ENCODE peak calls at places on chromosomes 7 and 10, in seven cellular contexts. M, L, O, S, J, T and B are unnamed samples.

GRCh38 chr10:33254556-33255160 is 79.8 kb downstream of the NRP1 start:
- DNase-seq in M (no peak), L (no peak), O (no peak), S (no peak), J (no peak), T (no peak), B (no peak)

GRCh38 chr7:97064972-97065587 is 40.4 kb upstream of the DLX5 start:
- DNase-seq in M (no peak), L (no peak), O (peak; percentile 64), S (peak; percentile 75), J (peak; percentile 62), T (peak; percentile 53), B (peak; percentile 67)

GRCh38 chr10:33291053-33291592 is 43.3 kb downstream of the NRP1 start:
- DNase-seq in M (no peak), L (no peak), O (peak; percentile 82), S (no peak), J (peak; percentile 73), T (no peak), B (no peak)

GRCh38 chr7:84490661-84491060 is 296.1 kb upstream of the SEMA3A start:
- DNase-seq in M (no peak), L (no peak), O (no peak), S (peak; percentile 11), J (peak; percentile 23), T (no peak), B (no peak)

GRCh38 chr7:155282671-155283070 is 15.0 kb upstream of the INSIG1 start:
- DNase-seq in M (no peak), L (no peak), O (no peak), S (no peak), J (no peak), T (no peak), B (no peak)

GRCh38 chr7:102030696-102031095 is 213.3 kb downstream of the CUX1 start:
- DNase-seq in M (no peak), L (no peak), O (no peak), S (no peak), J (no peak), T (peak; percentile 80), B (no peak)

GRCh38 chr7:74606909-74607255 is 50.6 kb upstream of the GTF2I start:
- DNase-seq in M (no peak), L (no peak), O (no peak), S (no peak), J (no peak), T (no peak), B (no peak)

GRCh38 chr10:103804866-103805265 is 50.5 kb downstream of the SH3PXD2A start:
- DNase-seq in M (no peak), L (no peak), O (no peak), S (no peak), J (no peak), T (no peak), B (no peak)

GRCh38 chr7:88758355-88759215 is 915 bp upstream of the ZNF804B start:
- DNase-seq in M (peak; percentile 71), L (no peak), O (no peak), S (peak; percentile 49), J (peak; percentile 6), T (no peak), B (peak; percentile 9)

GRCh38 chr7:30708412-30708811 is 26.2 kb upstream of the CRHR2 start:
- DNase-seq in M (no peak), L (no peak), O (no peak), S (no peak), J (peak; percentile 37), T (no peak), B (no peak)

GRCh38 chr10:1274746-1275544 is 218.8 kb downstream of the WDR37 start:
- DNase-seq in M (no peak), L (no peak), O (no peak), S (no peak), J (no peak), T (no peak), B (no peak)

GRCh38 chr10:22010973-22011408 is 7.5 kb upstream of the DNAJC1 start:
- DNase-seq in M (no peak), L (no peak), O (peak; percentile 60), S (peak; percentile 18), J (peak; percentile 36), T (peak; percentile 9), B (no peak)

GRCh38 chr7:901388-902154 is 25.2 kb downstream of the GET4 start:
- DNase-seq in M (no peak), L (no peak), O (peak; percentile 96), S (peak; percentile 87), J (peak; percentile 88), T (peak; percentile 76), B (peak; percentile 91)

GRCh38 chr7:124996778-124997177 is 67.2 kb upstream of the POT1 start:
- DNase-seq in M (no peak), L (no peak), O (peak; percentile 33), S (no peak), J (no peak), T (peak; percentile 27), B (no peak)
- TF ChIP-seq CTCF in M (no peak), L (no peak), O (peak; percentile 26), S (no peak), J (no peak), T (no peak), B (no peak)

GRCh38 chr10:12561307-12561706 is 212.0 kb downstream of the CAMK1D start:
- DNase-seq in M (no peak), L (no peak), O (no peak), S (no peak), J (no peak), T (no peak), B (no peak)

GRCh38 chr10:12561720-12562119 is 212.4 kb downstream of the CAMK1D start:
- DNase-seq in M (no peak), L (no peak), O (no peak), S (no peak), J (no peak), T (no peak), B (no peak)

GRCh38 chr10:12563489-12563888 is 214.1 kb downstream of the CAMK1D start:
- DNase-seq in M (no peak), L (no peak), O (no peak), S (no peak), J (no peak), T (no peak), B (no peak)

GRCh38 chr10:12556057-12556456 is 206.7 kb downstream of the CAMK1D start:
- DNase-seq in M (no peak), L (no peak), O (no peak), S (no peak), J (no peak), T (no peak), B (no peak)

DNA sequence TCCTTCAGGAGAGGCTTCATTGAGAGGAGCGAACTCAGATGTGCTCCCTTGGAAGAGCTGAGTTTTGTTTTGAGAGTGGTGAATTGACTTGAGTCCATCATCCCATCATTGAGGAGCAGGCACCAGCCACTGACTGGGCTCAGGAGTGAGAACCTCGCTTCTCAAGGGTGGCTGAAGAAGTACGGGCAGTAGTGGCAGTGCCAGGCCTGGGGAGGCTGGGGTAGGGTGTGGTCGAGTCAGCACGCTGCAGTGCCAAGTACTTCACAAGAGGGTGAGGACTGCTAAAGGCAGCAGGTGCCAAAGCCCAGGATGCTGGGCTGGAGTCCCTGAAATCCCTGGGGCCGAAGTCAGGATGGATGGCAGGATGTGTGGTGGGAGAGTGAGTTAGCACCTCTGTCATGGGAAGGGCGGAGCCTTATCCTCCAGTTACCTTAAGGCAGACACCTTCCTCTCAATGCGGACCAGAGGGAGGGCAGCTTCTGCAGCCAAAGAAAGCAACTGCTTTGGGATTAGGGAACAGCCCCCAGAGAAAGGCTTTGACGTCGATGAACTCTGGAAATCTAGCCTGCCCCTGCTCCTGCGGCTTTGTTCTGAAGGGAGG is 210.3 kb downstream of the CAMK1D start:
- DNase-seq in M (no peak), L (no peak), O (no peak), S (no peak), J (no peak), T (no peak), B (no peak)
- TF ChIP-seq CTCF in M (no peak), L (no peak), O (no peak), S (no peak), J (no peak), T (no peak), B (no peak)

GRCh38 chr7:91946549-91946948 is 5.9 kb downstream of the AKAP9 start:
- DNase-seq in M (no peak), L (no peak), O (no peak), S (no peak), J (no peak), T (no peak), B (no peak)

GRCh38 chr7:91947948-91948347 is 7.3 kb downstream of the AKAP9 start:
- DNase-seq in M (no peak), L (no peak), O (no peak), S (no peak), J (no peak), T (no peak), B (no peak)

GRCh38 chr7:91949221-91950009 is 8.8 kb downstream of the AKAP9 start:
- DNase-seq in M (no peak), L (no peak), O (peak; percentile 14), S (no peak), J (no peak), T (peak; percentile 56), B (peak; percentile 36)

GRCh38 chr7:91942312-91942711 is 1.6 kb downstream of the AKAP9 start:
- DNase-seq in M (no peak), L (no peak), O (no peak), S (no peak), J (no peak), T (no peak), B (no peak)

GRCh38 chr7:91945476-91945875 is 4.8 kb downstream of the AKAP9 start:
- DNase-seq in M (no peak), L (no peak), O (peak; percentile 86), S (peak; percentile 50), J (peak; percentile 84), T (no peak), B (no peak)
- TF ChIP-seq CTCF in M (no peak), L (no peak), O (peak; percentile 47), S (peak; percentile 5), J (peak; percentile 38), T (no peak), B (no peak)

GRCh38 chr10:100888957-100889356 is 23.8 kb upstream of the SLF2 start:
- DNase-seq in M (no peak), L (no peak), O (peak; percentile 30), S (no peak), J (peak; percentile 35), T (no peak), B (no peak)
- TF ChIP-seq CTCF in M (peak; percentile 48), L (no peak), O (peak; percentile 32), S (peak; percentile 11), J (peak; percentile 38), T (peak; percentile 15), B (no peak)